ENCODE peak calls at places on chromosomes 1 and 21, in six cellular contexts. B, J, F, R, S and G are unnamed samples.

GRCh38 chr1:41474490-41475271 is 9.8 kb downstream of the EDN2 start:
- DNase-seq in B (peak; percentile 53), J (no peak), F (peak; percentile 60), R (no peak), S (no peak), G (peak; percentile 82)

GRCh38 chr1:60918867-60919266 is 163.5 kb upstream of the NFIA start:
- DNase-seq in B (no peak), J (no peak), F (no peak), R (no peak), S (no peak), G (no peak)

GRCh38 chr21:39660596-39660995 is 47.9 kb downstream of the B3GALT5 start:
- DNase-seq in B (no peak), J (peak; percentile 71), F (peak; percentile 32), R (no peak), S (no peak), G (no peak)

GRCh38 chr1:85576642-85577420 is 3.7 kb upstream of the CCN1 start:
- DNase-seq in B (peak; percentile 8), J (peak; percentile 92), F (peak; percentile 87), R (no peak), S (peak; percentile 93), G (peak; percentile 36)

GRCh38 chr1:238088891-238089290 is 198.2 kb upstream of the ZP4 start:
- DNase-seq in B (peak; percentile 42), J (no peak), F (no peak), R (no peak), S (no peak), G (no peak)

GRCh38 chr1:52237430-52237829 is 95.5 kb downstream of the ZFYVE9 start:
- DNase-seq in B (no peak), J (no peak), F (no peak), R (no peak), S (no peak), G (no peak)

GRCh38 chr1:234118911-234119310 is 214.4 kb downstream of the SLC35F3 start:
- DNase-seq in B (no peak), J (no peak), F (no peak), R (no peak), S (no peak), G (no peak)

GRCh38 chr1:204520834-204521709 is 4.9 kb downstream of the MDM4 start:
- DNase-seq in B (no peak), J (no peak), F (no peak), R (no peak), S (no peak), G (no peak)

GRCh38 chr1:221310180-221310579 is 430.9 kb downstream of the HLX start:
- DNase-seq in B (peak; percentile 98), J (no peak), F (no peak), R (no peak), S (no peak), G (no peak)

GRCh38 chr1:94236021-94236491 is 1.3 kb downstream of the ARHGAP29 start:
- DNase-seq in B (no peak), J (no peak), F (no peak), R (no peak), S (no peak), G (peak; percentile 67)

GRCh38 chr1:12014141-12014981 is 4.9 kb upstream of the MIIP start:
- DNase-seq in B (no peak), J (no peak), F (peak; percentile 80), R (no peak), S (peak; percentile 53), G (no peak)